ENCODE peak calls at places on chromosomes 11 and 22, in eight cellular contexts. I is brain microvascular endothelial cell; S is body of pancreas; Z is CD8-positive, alpha-beta T cell; G is transverse colon; A is breast epithelium; X is heart right ventricle; N is WERI-Rb-1. V is an unnamed sample.

GRCh38 chr11:78715639-78716311 is 141.1 kb upstream of the NARS2 start:
- DNase-seq in I (peak), S (peak), Z (no peak), G (peak), A (no peak), X (no peak), N (peak), V (peak)

GRCh38 chr11:78666675-78667129 is 92.0 kb upstream of the NARS2 start:
- DNase-seq in I (no peak), S (no peak), Z (no peak), G (no peak), A (no peak), X (no peak), N (no peak), V (no peak)

GRCh38 chr22:29306830-29307657 is 594 bp downstream of the GAS2L1 start:
- DNase-seq in I (peak), S (peak), Z (no peak), G (peak), A (peak), X (peak), N (peak), V (peak)

GRCh38 chr11:27705873-27706820 is 5.9 kb upstream of the BDNF start:
- DNase-seq in I (no peak), S (peak), Z (no peak), G (no peak), A (no peak), X (no peak), N (peak), V (no peak)

GRCh38 chr11:96028746-96029145 is 104.8 kb upstream of the MTMR2 start:
- DNase-seq in I (no peak), S (no peak), Z (no peak), G (no peak), A (no peak), X (no peak), N (no peak), V (no peak)

GRCh38 chr11:4388221-4388620 is 5.3 kb downstream of the TRIM21 start:
- DNase-seq in I (no peak), S (no peak), Z (no peak), G (no peak), A (no peak), X (no peak), N (no peak), V (no peak)

GRCh38 chr11:11072067-11072466 is 214.2 kb upstream of the ZBED5 start:
- DNase-seq in I (no peak), S (no peak), Z (no peak), G (no peak), A (no peak), X (no peak), N (no peak), V (no peak)

GRCh38 chr11:20631525-20632168 is 32.2 kb downstream of the SLC6A5 start:
- DNase-seq in I (no peak), S (no peak), Z (no peak), G (no peak), A (no peak), X (no peak), N (no peak), V (no peak)

GRCh38 chr11:28701760-28702449 is 593.7 kb downstream of the METTL15 start:
- DNase-seq in I (no peak), S (peak), Z (no peak), G (no peak), A (no peak), X (no peak), N (no peak), V (no peak)

GRCh38 chr11:11827272-11827671 is 14.5 kb upstream of the USP47 start:
- DNase-seq in I (no peak), S (no peak), Z (no peak), G (no peak), A (no peak), X (no peak), N (no peak), V (no peak)

GRCh38 chr22:24134090-24134846 is 47.0 kb upstream of the SUSD2 start:
- DNase-seq in I (no peak), S (no peak), Z (peak), G (peak), A (no peak), X (peak), N (no peak), V (peak)

GRCh38 chr11:15159085-15159484 is 44.4 kb downstream of the INSC start:
- DNase-seq in I (peak), S (no peak), Z (no peak), G (no peak), A (no peak), X (no peak), N (no peak), V (no peak)

GRCh38 chr11:65476632-65477270 is 22.1 kb upstream of the MALAT1 start:
- DNase-seq in I (no peak), S (peak), Z (no peak), G (peak), A (no peak), X (no peak), N (no peak), V (no peak)

GRCh38 chr11:9691865-9692264 is 28.0 kb downstream of the SWAP70 start:
- DNase-seq in I (no peak), S (no peak), Z (no peak), G (no peak), A (no peak), X (no peak), N (no peak), V (no peak)

GRCh38 chr11:9689721-9690120 is 25.8 kb downstream of the SWAP70 start:
- DNase-seq in I (no peak), S (no peak), Z (no peak), G (no peak), A (no peak), X (no peak), N (no peak), V (no peak)

GRCh38 chr11:9687736-9688494 is 24.0 kb downstream of the SWAP70 start:
- DNase-seq in I (peak), S (peak), Z (no peak), G (no peak), A (no peak), X (no peak), N (no peak), V (no peak)

GRCh38 chr11:9692696-9693095 is 28.8 kb downstream of the SWAP70 start:
- DNase-seq in I (no peak), S (no peak), Z (no peak), G (no peak), A (no peak), X (no peak), N (no peak), V (no peak)

DNA sequence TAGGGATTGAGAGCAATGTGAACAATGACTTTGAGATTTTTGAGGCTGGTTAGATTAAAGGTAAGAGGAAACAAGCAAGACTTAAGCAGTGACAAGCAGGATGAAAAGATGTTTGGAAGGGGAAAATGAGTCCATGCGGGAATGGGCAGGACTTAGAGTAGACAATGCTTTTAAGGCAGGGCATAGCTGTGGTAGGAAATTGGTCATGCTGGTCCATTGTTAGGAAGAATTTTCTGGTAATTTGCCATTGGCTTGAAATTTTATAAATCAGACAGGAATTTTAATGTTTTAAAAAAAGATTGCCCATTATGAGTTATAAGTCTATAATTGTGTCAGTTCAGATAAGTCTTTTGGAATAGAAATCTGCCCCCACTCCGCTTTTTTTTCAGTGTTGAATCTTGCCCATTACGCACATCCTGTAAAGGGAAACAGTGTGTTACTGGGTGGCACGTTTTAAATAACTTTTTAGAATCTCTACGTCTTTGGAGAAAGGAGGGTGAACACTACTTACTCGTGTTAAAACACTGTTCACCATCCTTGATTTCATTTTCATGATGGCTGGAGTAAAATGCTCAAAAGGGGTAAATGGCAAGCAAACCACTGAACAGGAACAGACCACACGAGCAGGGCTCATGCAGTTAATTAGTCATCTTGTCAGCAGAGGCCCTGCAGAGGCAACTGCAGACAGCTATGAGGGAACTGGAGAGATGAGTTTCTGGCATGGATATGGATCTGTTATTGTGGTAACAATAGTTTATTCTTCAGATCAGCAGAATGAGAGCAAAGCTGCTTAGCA is 25.0 kb downstream of the SWAP70 start:
- DNase-seq in I (peak), S (no peak), Z (no peak), G (no peak), A (no peak), X (peak), N (no peak), V (no peak)
- H3K27ac ChIP-seq in I (peak), S (peak), Z (no peak), G (peak), A (peak), X (peak), N (no peak), V (peak)

GRCh38 chr11:46633291-46634217 is 16.2 kb downstream of the ATG13 start:
- DNase-seq in I (no peak), S (no peak), Z (no peak), G (no peak), A (no peak), X (no peak), N (no peak), V (no peak)
- H3K27ac ChIP-seq in I (no peak), S (no peak), Z (no peak), G (no peak), A (no peak), X (no peak), N (no peak), V (no peak)

GRCh38 chr11:117022526-117022925 is 75.7 kb downstream of the SIK3 start:
- DNase-seq in I (no peak), S (no peak), Z (no peak), G (no peak), A (no peak), X (no peak), N (no peak), V (no peak)
- H3K27ac ChIP-seq in I (no peak), S (no peak), Z (no peak), G (no peak), A (no peak), X (no peak), N (no peak), V (no peak)

GRCh38 chr11:74417379-74417804 is 19.2 kb upstream of the PGM2L1 start:
- DNase-seq in I (no peak), S (peak), Z (no peak), G (no peak), A (no peak), X (no peak), N (no peak), V (no peak)
- H3K27ac ChIP-seq in I (no peak), S (peak), Z (no peak), G (peak), A (peak), X (no peak), N (no peak), V (peak)

DNA sequence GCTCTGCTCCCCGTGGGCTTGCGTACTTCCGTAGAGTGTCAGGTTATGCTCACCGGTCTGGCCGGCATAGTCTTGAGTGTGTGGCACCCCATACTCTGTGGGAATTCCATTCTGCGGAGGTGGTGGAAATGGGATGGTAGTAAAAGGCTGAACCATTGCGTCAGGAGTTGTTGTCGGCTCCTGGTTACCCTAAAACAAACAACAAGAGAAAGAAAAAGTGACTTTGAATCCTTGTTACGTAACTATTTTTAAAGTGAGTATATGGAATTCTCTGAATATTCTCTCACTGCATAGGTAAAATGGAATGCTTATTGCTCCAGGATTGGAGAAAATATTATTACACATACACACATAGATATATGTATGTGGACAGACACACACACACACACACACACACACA is 92.1 kb downstream of the APOL5 start:
- DNase-seq in I (no peak), S (no peak), Z (no peak), G (no peak), A (no peak), X (no peak), N (no peak), V (no peak)
- H3K27ac ChIP-seq in I (no peak), S (no peak), Z (no peak), G (no peak), A (no peak), X (no peak), N (no peak), V (no peak)

GRCh38 chr22:21042978-21043855 is 2.5 kb upstream of the LRRC74B start:
- DNase-seq in I (no peak), S (no peak), Z (no peak), G (peak), A (no peak), X (no peak), N (no peak), V (no peak)
- H3K27ac ChIP-seq in I (no peak), S (no peak), Z (no peak), G (peak), A (no peak), X (no peak), N (no peak), V (no peak)

DNA sequence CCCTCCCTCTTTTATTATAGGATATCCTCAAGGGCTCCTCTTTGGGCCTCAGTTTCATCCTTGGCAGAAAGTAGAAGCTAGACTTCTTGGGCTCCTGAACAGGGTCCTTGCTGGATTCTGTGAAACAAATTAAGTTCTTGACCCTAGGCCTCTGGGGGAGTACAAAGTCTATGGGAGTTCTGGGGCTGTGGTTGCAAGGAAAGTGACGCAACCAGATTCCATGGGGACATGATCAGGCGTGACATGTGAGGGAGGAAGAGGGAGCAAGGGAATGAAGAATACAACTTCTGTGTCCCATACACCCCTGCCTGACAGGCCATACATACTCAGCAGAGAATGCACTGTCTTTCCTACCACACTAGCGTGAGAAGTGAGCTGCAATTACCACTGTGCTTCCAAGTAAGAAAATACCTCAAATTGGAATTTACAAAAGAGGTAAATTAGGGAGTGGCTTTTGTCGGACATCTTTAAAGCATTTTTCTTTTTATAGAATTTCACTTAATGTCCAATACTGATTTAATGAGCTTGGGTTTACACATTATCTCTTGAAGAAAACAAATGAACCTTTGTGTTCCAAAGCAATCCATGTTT is 38.7 kb downstream of the LIMK2 start:
- DNase-seq in I (no peak), S (peak), Z (no peak), G (no peak), A (peak), X (peak), N (no peak), V (no peak)
- H3K27ac ChIP-seq in I (no peak), S (peak), Z (no peak), G (peak), A (peak), X (peak), N (no peak), V (no peak)